ENCODE peak calls at places on chromosomes 1 and 21, in four cellular contexts. L is BJ, M is heart left ventricle, H is small intestine. I is an unnamed sample. For H3K36me3, the result is how much of the 10 kb centered on the place peaks cover.

GRCh38 chr1:196584703-196585102 is 23.5 kb downstream of the KCNT2 start:
- DNase-seq in L (no peak), M (no peak), H (peak), I (no peak)

GRCh38 chr1:192595299-192595698 is 19.7 kb downstream of the RGS1 start:
- DNase-seq in L (no peak), M (no peak), H (no peak), I (no peak)

GRCh38 chr21:16855164-16855667 is 657.6 kb upstream of the CXADR start:
- DNase-seq in L (no peak), M (no peak), H (no peak), I (no peak)

GRCh38 chr1:177007437-177008161 is 156.9 kb downstream of the ASTN1 start:
- DNase-seq in L (no peak), M (no peak), H (no peak), I (no peak)

GRCh38 chr1:112234710-112235109 is 161.3 kb upstream of the CTTNBP2NL start:
- DNase-seq in L (no peak), M (no peak), H (no peak), I (no peak)

GRCh38 chr1:237879195-237879594 is 11.5 kb downstream of the ZP4 start:
- DNase-seq in L (no peak), M (no peak), H (no peak), I (peak)

GRCh38 chr21:34126691-34127090 is 53.3 kb downstream of the MRPS6 start:
- DNase-seq in L (no peak), M (no peak), H (no peak), I (no peak)

GRCh38 chr1:38071530-38072266 is 25.1 kb upstream of the POU3F1 start:
- DNase-seq in L (no peak), M (no peak), H (peak), I (peak)

GRCh38 chr1:6098303-6099215 is 52.9 kb downstream of the KCNAB2 start:
- DNase-seq in L (peak), M (peak), H (no peak), I (no peak)

GRCh38 chr1:213041443-213041842 is 9.6 kb upstream of the RPS6KC1 start:
- DNase-seq in L (no peak), M (no peak), H (no peak), I (no peak)

GRCh38 chr1:229229137-229229720 is 41.7 kb upstream of the RAB4A start:
- DNase-seq in L (no peak), M (no peak), H (peak), I (no peak)

GRCh38 chr1:206836111-206836510 is 29.3 kb upstream of the IL20 start:
- DNase-seq in L (peak), M (no peak), H (no peak), I (no peak)

GRCh38 chr1:1471389-1472045 is at the start of gene ATAD3B:
- DNase-seq in L (peak), M (peak), H (peak), I (peak)

GRCh38 chr1:38609166-38609880 is 250.2 kb downstream of the RRAGC start:
- DNase-seq in L (no peak), M (no peak), H (no peak), I (no peak)

GRCh38 chr1:112702420-112703261 is 4.3 kb downstream of the RHOC start:
- DNase-seq in L (no peak), M (no peak), H (no peak), I (no peak)

GRCh38 chr1:179877586-179878265 is at the start of gene TOR1AIP2:
- DNase-seq in L (no peak), M (peak), H (peak), I (peak)

GRCh38 chr1:172514108-172514507 is 18.8 kb upstream of the SUCO start:
- DNase-seq in L (no peak), M (no peak), H (no peak), I (no peak)

GRCh38 chr1:30420519-30421050 is 302.8 kb downstream of the MATN1 start:
- DNase-seq in L (no peak), M (no peak), H (no peak), I (no peak)

GRCh38 chr21:38351961-38352521 is 95.2 kb downstream of the KCNJ15 start:
- DNase-seq in L (peak), M (no peak), H (no peak), I (no peak)

GRCh38 chr1:2969870-2970291 is 51.4 kb upstream of the ACTRT2 start:
- DNase-seq in L (no peak), M (no peak), H (no peak), I (no peak)

GRCh38 chr1:29859126-29859525 is 622.8 kb downstream of the PTPRU start:
- DNase-seq in L (no peak), M (no peak), H (no peak), I (no peak)

GRCh38 chr1:179831852-179832699 is 45.5 kb downstream of the TOR1AIP2 start:
- DNase-seq in L (no peak), M (no peak), H (no peak), I (no peak)

DNA sequence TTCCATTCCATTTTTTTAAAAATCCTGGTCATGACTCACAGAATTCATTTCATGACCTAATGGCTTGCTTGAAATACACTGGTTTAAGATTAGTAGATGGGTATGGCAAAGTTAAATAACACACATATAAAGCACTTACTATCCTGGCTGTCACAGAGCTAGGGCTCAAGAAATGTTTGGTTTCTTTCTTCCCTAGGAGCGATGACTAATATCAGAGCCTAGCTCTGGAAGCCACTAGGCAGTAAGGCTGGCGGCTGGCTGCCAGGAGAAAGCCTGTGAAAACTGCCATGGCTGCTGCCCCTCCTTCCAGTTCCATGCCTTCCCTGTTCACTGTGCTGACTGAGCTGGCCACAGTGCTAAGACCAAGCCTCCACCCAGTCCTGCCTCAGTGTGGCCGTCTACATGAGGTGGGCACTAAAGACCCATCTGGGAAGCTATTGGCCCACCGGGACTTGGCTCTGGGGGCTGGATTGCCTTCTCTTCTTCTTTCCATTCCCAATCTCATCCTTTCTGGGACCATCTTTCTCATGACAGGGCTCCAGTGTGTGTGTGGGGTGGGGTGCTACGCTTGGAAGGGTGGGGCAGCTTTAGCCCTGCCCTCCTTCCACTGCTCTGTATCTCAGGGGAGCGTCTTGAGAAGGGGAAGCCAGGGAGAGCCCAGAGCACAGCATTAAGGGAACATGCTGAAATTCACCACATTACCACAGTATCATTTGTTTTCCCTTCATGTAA is 10.8 kb upstream of the ASCL5 start:
- DNase-seq in L (peak), M (peak), H (no peak), I (no peak)
- H3K36me3 ChIP-seq in L (under half), M (under half), H (under half), I (under half)

DNA sequence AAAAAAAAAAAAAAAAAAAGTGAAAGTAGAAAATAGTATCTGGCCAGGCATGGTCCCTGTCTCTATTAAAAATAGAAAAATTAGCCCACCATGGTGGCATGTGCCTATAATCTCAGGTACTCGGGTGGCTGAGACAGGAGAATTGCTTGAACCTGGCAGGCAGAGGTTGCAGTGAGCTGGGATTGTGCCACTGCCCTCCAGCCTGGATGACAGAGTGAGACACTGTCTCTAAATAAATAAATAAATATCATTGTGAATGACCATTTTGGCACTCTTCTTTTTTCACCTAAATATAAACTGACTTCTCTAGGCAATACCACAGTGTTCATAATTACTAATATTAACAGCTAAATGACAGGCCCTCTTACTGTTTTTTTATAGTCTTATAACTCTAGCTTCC is 14.5 kb downstream of the ELOA start:
- DNase-seq in L (no peak), M (no peak), H (no peak), I (no peak)
- H3K36me3 ChIP-seq in L (under half), M (half or more), H (half or more), I (half or more)

GRCh38 chr1:49448200-49448599 is 575.6 kb downstream of the AGBL4 start:
- DNase-seq in L (no peak), M (no peak), H (no peak), I (no peak)
- H3K36me3 ChIP-seq in L (under half), M (under half), H (under half), I (under half)

GRCh38 chr1:243461700-243462099 is 205.9 kb downstream of the SDCCAG8 start:
- DNase-seq in L (no peak), M (no peak), H (no peak), I (no peak)

GRCh38 chr1:243465081-243465480 is 209.2 kb downstream of the SDCCAG8 start:
- DNase-seq in L (no peak), M (no peak), H (no peak), I (no peak)

GRCh38 chr1:243462929-243463697 is 207.3 kb downstream of the SDCCAG8 start:
- DNase-seq in L (no peak), M (no peak), H (no peak), I (no peak)

GRCh38 chr1:243470492-243470891 is 214.7 kb downstream of the SDCCAG8 start:
- DNase-seq in L (no peak), M (no peak), H (no peak), I (no peak)

GRCh38 chr1:243465738-243466137 is 209.9 kb downstream of the SDCCAG8 start:
- DNase-seq in L (no peak), M (no peak), H (no peak), I (no peak)
- H3K36me3 ChIP-seq in L (under half), M (under half), H (under half), I (under half)

GRCh38 chr1:52045236-52045635 is 9.8 kb downstream of the TXNDC12 start:
- DNase-seq in L (no peak), M (no peak), H (no peak), I (no peak)
- H3K36me3 ChIP-seq in L (under half), M (under half), H (under half), I (under half)

GRCh38 chr1:12203216-12204007 is 26.4 kb upstream of the VPS13D start:
- DNase-seq in L (no peak), M (no peak), H (no peak), I (no peak)

GRCh38 chr1:12202190-12202497 is 27.7 kb upstream of the VPS13D start:
- DNase-seq in L (no peak), M (no peak), H (no peak), I (no peak)

GRCh38 chr1:12204754-12205658 is 24.8 kb upstream of the VPS13D start:
- DNase-seq in L (no peak), M (no peak), H (no peak), I (no peak)

GRCh38 chr1:12202577-12202976 is 27.3 kb upstream of the VPS13D start:
- DNase-seq in L (no peak), M (no peak), H (no peak), I (no peak)

GRCh38 chr1:12204140-12204539 is 25.7 kb upstream of the VPS13D start:
- DNase-seq in L (no peak), M (no peak), H (no peak), I (no peak)
- H3K36me3 ChIP-seq in L (under half), M (under half), H (under half), I (under half)

GRCh38 chr1:11981378-11982009 is 1.2 kb downstream of the MFN2 start:
- DNase-seq in L (no peak), M (no peak), H (no peak), I (no peak)

GRCh38 chr1:11984559-11984958 is 4.3 kb downstream of the MFN2 start:
- DNase-seq in L (no peak), M (no peak), H (peak), I (no peak)

GRCh38 chr1:11985851-11986250 is 5.6 kb downstream of the MFN2 start:
- DNase-seq in L (no peak), M (no peak), H (no peak), I (peak)

GRCh38 chr1:11982010-11982392 is 1.8 kb downstream of the MFN2 start:
- DNase-seq in L (no peak), M (no peak), H (peak), I (no peak)

GRCh38 chr1:11984121-11984520 is 3.9 kb downstream of the MFN2 start:
- DNase-seq in L (no peak), M (no peak), H (peak), I (no peak)
- H3K36me3 ChIP-seq in L (under half), M (under half), H (under half), I (under half)

GRCh38 chr1:91506071-91506470 is 5.4 kb downstream of the CDC7 start:
- DNase-seq in L (no peak), M (no peak), H (no peak), I (no peak)
- H3K36me3 ChIP-seq in L (under half), M (under half), H (under half), I (under half)

DNA sequence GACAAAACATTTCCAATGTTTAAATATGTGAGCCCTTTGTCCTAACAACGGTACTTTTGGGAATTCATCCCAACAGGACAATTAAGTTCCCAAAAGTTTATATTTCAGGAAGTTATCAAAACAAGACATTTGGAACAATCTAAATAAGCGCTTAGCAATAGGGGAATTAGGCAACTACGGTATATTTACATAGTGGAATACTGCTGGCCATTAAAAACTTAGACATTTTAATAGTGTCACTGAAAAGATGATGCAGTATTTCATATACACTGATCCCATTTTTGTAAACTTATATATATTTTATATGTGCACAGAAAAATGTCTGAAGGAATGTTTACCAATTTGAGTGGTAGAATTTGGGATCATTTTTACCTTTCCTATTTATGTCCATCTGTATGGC is 20.8 kb downstream of the UBR4 start:
- DNase-seq in L (no peak), M (no peak), H (no peak), I (no peak)
- H3K36me3 ChIP-seq in L (under half), M (under half), H (under half), I (half or more)

DNA sequence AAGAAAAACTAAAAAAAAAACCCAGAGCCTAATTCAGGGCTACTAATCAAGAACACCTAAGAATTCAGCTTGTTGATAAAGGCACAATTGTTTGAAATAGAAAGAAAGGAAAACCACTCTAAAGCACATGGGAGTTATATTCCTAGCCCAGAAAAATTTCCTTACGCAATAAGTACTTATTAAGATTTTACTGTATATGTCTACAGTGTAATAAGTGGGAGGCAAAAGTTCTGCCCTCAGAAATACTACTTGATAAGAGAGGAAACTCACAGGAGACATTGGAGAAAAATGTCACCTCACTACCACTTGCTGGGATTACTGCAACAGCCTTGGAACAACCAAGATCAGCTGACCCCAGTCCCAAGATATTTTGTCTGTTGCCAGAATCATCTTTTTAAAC is 66.1 kb downstream of the IARS2 start:
- DNase-seq in L (no peak), M (no peak), H (peak), I (no peak)
- H3K36me3 ChIP-seq in L (under half), M (under half), H (under half), I (under half)